ENCODE peak calls at places on chromosomes 2 and 18, in five cellular contexts. K is bronchial epithelial cell, W is Caki2, J is cerebellum, Z is OCI-LY7. E is an unnamed sample.

GRCh38 chr2:200379481-200380120 is 73.1 kb downstream of the SPATS2L start:
- DNase-seq in K (peak), W (no peak), J (no peak), Z (no peak), E (no peak)

GRCh38 chr2:85577386-85578242 is at the start of gene VAMP8:
- DNase-seq in K (peak), W (no peak), J (no peak), Z (peak), E (no peak)

GRCh38 chr18:77132369-77133050 is at the start of gene MBP:
- DNase-seq in K (peak), W (peak), J (no peak), Z (peak), E (peak)

GRCh38 chr2:143950675-143951074 is 569.2 kb downstream of the ZEB2 start:
- DNase-seq in K (peak), W (no peak), J (no peak), Z (no peak), E (no peak)

GRCh38 chr2:43482974-43483373 is 112.9 kb downstream of the THADA start:
- DNase-seq in K (peak), W (peak), J (no peak), Z (no peak), E (no peak)

GRCh38 chr2:61538920-61539559 is 884 bp upstream of the XPO1 start:
- DNase-seq in K (peak), W (no peak), J (peak), Z (peak), E (peak)

GRCh38 chr2:111015256-111015655 is 105.5 kb upstream of the BCL2L11 start:
- DNase-seq in K (peak), W (no peak), J (no peak), Z (no peak), E (no peak)

GRCh38 chr2:53583583-53583982 is 184.0 kb upstream of the CHAC2 start:
- DNase-seq in K (no peak), W (no peak), J (no peak), Z (no peak), E (no peak)

GRCh38 chr2:119678021-119678656 is 862 bp upstream of the TMEM177 start:
- DNase-seq in K (no peak), W (no peak), J (no peak), Z (no peak), E (peak)

GRCh38 chr18:78727877-78728276 is 251.7 kb upstream of the SALL3 start:
- DNase-seq in K (no peak), W (no peak), J (no peak), Z (no peak), E (no peak)

E was measured in NCI-H1105.